ENCODE peak calls at places on chromosome 19, in eight cellular contexts. S, B, Y, A, F, D, O and T are unnamed samples.

GRCh38 chr19:5314012-5314906 is 26.4 kb downstream of the PTPRS start:
- DNase-seq in S (no peak), B (no peak), Y (peak), A (no peak), F (no peak), D (no peak), O (no peak), T (peak)

GRCh38 chr19:12891553-12892021 is 627 bp downstream of the GCDH start:
- DNase-seq in S (no peak), B (no peak), Y (no peak), A (no peak), F (no peak), D (no peak), O (no peak), T (peak)

GRCh38 chr19:3683405-3683865 is 16.8 kb downstream of the PIP5K1C start:
- DNase-seq in S (no peak), B (no peak), Y (no peak), A (no peak), F (no peak), D (peak), O (no peak), T (no peak)

GRCh38 chr19:38444026-38444425 is 10.5 kb downstream of the RYR1 start:
- DNase-seq in S (no peak), B (no peak), Y (no peak), A (no peak), F (no peak), D (no peak), O (no peak), T (no peak)

GRCh38 chr19:32404939-32405430 is 585 bp upstream of the DPY19L3 start:
- DNase-seq in S (no peak), B (no peak), Y (no peak), A (peak), F (no peak), D (peak), O (peak), T (no peak)

GRCh38 chr19:45175663-45176345 is 2.2 kb downstream of the TRAPPC6A start:
- DNase-seq in S (no peak), B (no peak), Y (no peak), A (no peak), F (no peak), D (no peak), O (no peak), T (no peak)

GRCh38 chr19:41892173-41892902 is 9.4 kb downstream of the ARHGEF1 start:
- DNase-seq in S (no peak), B (no peak), Y (no peak), A (no peak), F (no peak), D (no peak), O (no peak), T (no peak)

GRCh38 chr19:3225677-3226093 is 1.2 kb downstream of the CELF5 start:
- DNase-seq in S (no peak), B (no peak), Y (no peak), A (no peak), F (no peak), D (no peak), O (no peak), T (no peak)

GRCh38 chr19:35142531-35143230 is 374 bp upstream of the FXYD7 start:
- DNase-seq in S (no peak), B (peak), Y (peak), A (peak), F (peak), D (peak), O (no peak), T (peak)

DNA sequence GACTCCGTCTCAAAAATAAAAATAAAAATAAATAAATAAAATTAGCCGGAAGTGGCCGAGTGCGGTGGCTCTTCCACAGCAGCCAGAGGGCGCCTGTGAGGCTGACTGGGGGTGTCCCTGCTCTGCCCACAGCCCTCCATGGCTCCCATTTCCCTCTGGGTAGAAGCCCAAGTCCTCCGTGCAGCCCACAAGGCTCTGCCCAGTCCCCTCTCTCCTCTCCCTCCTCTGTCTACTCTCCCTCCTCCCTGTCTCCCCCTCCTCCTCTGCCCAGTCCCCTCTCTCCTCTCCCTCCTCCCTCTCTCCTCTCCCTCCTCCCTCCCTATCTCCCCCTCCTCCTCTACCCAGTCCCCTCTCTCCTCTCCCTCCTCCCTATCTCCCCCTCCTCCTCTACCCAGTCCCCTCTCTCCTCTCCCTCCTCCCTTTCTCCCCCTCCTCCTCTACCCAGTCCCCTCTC is 20.4 kb downstream of the MISP start:
- DNase-seq in S (peak), B (no peak), Y (peak), A (no peak), F (no peak), D (peak), O (no peak), T (peak)
- TF ChIP-seq CTCF in S (peak), B (peak), Y (peak), A (peak), F (peak), D (peak), O (peak), T (peak)

GRCh38 chr19:40502647-40503046 is 35.8 kb downstream of the SPTBN4 start:
- DNase-seq in S (peak), B (no peak), Y (peak), A (no peak), F (no peak), D (no peak), O (no peak), T (no peak)
- TF ChIP-seq CTCF in S (peak), B (peak), Y (peak), A (no peak), F (no peak), D (peak), O (no peak), T (no peak)

GRCh38 chr19:50803633-50804419 is 13.6 kb downstream of the ACP4 start:
- DNase-seq in S (no peak), B (no peak), Y (no peak), A (no peak), F (no peak), D (peak), O (no peak), T (no peak)

GRCh38 chr19:50798943-50799851 is 9.0 kb downstream of the ACP4 start:
- DNase-seq in S (no peak), B (no peak), Y (no peak), A (peak), F (no peak), D (no peak), O (no peak), T (no peak)

GRCh38 chr19:50808856-50809255 is 14.7 kb downstream of the KLK1 start:
- DNase-seq in S (no peak), B (no peak), Y (no peak), A (no peak), F (no peak), D (no peak), O (no peak), T (no peak)

GRCh38 chr19:50801107-50801506 is 10.9 kb downstream of the ACP4 start:
- DNase-seq in S (no peak), B (no peak), Y (no peak), A (no peak), F (no peak), D (no peak), O (no peak), T (no peak)

DNA sequence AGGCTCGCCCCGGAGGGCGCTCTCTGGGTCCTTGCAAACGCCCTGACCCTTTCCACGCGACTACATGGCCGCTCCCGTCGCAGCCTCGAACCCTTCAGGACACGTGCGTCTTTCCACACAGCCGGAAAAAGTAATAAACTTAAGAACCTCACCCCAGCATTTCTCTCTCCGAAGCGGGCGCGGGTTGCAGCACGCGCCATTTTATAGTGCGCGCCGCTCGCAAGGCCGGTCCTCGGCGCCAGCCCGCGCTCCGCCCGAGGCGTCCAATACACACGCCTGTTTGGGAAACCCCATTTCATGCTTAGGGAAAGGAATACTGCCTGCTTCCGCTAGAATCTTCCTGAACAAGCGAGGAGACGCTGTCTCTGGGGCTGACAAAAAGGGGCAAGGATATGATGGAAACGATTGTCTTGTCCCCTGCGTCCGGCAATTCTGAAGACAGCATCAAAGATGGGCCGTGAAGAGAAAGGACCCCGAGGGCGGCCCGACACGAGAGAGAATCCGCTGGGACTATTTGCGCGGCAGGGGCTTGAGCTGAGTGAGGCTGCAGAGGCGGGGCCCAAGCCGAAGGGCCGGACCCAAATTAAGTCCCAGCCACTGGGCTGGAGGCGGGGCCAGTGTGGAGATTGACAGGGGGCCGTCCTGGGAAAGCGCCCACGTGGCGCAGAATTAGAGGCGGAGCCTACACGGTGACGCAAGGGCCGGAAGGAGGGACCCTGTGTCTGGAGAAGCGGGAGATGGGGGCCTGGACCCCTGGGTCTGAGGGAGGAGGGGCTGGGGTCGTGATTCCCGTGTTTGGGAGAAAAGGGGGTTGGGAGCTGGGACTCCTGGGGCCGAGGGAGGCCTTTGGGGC is 14.4 kb downstream of the ACP4 start:
- DNase-seq in S (peak), B (peak), Y (peak), A (peak), F (peak), D (peak), O (peak), T (peak)
- TF ChIP-seq CTCF in S (no peak), B (no peak), Y (no peak), A (no peak), F (no peak), D (no peak), O (peak), T (no peak)

GRCh38 chr19:18059902-18060301 is 26.8 kb downstream of the IL12RB1 start:
- DNase-seq in S (no peak), B (no peak), Y (no peak), A (no peak), F (no peak), D (no peak), O (no peak), T (no peak)

GRCh38 chr19:18062043-18062442 is 24.7 kb downstream of the IL12RB1 start:
- DNase-seq in S (no peak), B (no peak), Y (no peak), A (no peak), F (no peak), D (no peak), O (no peak), T (no peak)

GRCh38 chr19:18060472-18060871 is 26.3 kb downstream of the IL12RB1 start:
- DNase-seq in S (no peak), B (no peak), Y (no peak), A (no peak), F (no peak), D (no peak), O (no peak), T (no peak)

GRCh38 chr19:18065173-18065495 is 21.6 kb downstream of the IL12RB1 start:
- DNase-seq in S (no peak), B (no peak), Y (no peak), A (no peak), F (no peak), D (no peak), O (no peak), T (no peak)

GRCh38 chr19:18063463-18063862 is 23.3 kb downstream of the IL12RB1 start:
- DNase-seq in S (no peak), B (peak), Y (peak), A (no peak), F (no peak), D (no peak), O (no peak), T (no peak)
- TF ChIP-seq CTCF in S (no peak), B (peak), Y (peak), A (no peak), F (no peak), D (no peak), O (no peak), T (no peak)

DNA sequence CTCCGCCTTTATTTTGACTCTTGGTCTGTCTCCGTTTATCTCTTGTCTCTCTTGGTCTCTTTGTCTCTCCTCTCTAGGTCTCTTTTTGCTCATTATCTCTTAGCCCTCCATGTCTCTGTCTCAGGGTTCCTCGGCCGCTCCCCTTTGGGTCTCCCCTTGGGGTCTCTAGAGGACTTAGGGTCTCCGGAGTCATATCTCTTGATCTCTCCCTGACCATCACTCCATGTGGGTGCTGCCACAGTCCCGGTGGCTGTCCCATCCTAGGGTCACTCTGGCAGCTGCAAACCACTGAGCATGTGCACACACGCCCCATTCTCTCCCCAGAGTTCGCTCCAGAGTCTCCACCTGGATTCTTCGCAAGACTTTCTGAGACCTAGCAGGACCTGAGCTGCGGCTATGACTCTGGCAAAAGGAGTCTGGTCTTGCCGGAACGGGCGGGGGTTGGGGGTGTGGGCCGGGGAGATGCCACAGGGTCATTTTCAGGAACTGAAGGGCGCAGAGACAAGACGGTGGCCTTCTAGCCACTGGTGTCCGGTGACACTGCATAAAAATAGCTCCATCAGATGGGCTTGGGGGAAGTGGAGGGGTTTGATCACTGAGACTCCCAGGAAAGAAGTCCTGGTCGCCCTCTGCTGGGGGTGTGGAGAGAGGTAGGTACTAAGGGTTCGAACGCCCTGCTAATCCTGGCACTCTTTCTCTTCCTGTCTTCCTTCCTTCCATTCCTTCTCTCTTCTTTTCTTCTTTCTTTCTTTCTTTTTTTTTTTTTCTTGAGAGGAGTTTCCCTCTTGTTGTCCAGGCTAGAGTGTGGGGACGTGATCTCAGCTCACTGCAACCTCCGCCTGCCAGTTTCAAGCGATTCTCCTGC is 1.2 kb upstream of the KCNA7 start:
- DNase-seq in S (no peak), B (no peak), Y (peak), A (no peak), F (no peak), D (no peak), O (no peak), T (peak)
- TF ChIP-seq CTCF in S (peak), B (peak), Y (peak), A (no peak), F (no peak), D (peak), O (no peak), T (no peak)

GRCh38 chr19:48006762-48007161 is 12.3 kb downstream of the ELSPBP1 start:
- DNase-seq in S (no peak), B (no peak), Y (peak), A (no peak), F (no peak), D (no peak), O (no peak), T (peak)
- TF ChIP-seq CTCF in S (peak), B (no peak), Y (peak), A (no peak), F (peak), D (no peak), O (no peak), T (peak)

DNA sequence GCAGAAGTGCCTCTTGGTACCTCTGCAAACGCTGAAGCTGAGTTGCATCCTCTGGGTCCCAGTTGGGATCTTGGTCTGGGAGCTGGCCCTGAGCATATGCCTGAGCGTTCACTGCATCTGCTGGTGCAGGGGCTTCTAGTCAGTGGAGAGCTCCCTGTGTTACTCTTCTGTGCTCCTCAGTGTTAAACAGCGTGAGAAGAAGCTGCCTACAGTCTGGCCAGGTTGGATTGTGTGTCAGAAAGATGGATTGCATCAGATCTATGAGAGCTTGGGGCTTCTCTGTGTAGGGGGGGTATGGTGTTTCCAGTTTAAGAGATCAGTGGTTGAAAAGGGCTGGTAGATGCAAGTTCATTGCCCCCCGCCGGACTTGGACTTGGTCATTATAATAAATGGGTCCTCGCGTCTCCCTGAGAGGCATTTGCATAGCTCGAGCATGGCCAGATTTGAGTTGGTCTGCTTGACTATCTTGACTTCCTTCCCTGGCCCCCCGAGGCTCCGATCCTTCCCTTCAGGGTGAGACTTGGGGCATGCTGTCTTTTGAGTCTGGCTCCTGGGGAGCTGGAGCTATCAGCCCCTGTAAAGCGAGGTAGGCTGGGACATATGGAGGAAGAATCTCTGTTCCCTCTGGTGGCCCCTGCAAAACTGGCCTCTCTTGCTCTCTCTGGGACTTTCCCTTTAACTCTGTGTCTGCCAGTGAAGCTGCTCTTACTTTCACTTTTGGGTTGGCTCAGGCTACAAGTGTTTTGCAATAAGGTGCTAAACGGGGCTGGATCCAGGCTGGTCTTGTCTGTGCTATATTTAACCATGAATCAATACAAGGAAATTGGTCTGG is 52.9 kb downstream of the OR10H4 start:
- DNase-seq in S (peak), B (no peak), Y (no peak), A (no peak), F (peak), D (peak), O (peak), T (peak)
- TF ChIP-seq CTCF in S (no peak), B (no peak), Y (no peak), A (no peak), F (no peak), D (no peak), O (no peak), T (no peak)

GRCh38 chr19:11587302-11587972 is 9.8 kb upstream of the ZNF627 start:
- DNase-seq in S (peak), B (peak), Y (peak), A (peak), F (peak), D (peak), O (peak), T (peak)

GRCh38 chr19:11594084-11594483 is 3.2 kb upstream of the ZNF627 start:
- DNase-seq in S (no peak), B (no peak), Y (no peak), A (no peak), F (no peak), D (no peak), O (no peak), T (no peak)

DNA sequence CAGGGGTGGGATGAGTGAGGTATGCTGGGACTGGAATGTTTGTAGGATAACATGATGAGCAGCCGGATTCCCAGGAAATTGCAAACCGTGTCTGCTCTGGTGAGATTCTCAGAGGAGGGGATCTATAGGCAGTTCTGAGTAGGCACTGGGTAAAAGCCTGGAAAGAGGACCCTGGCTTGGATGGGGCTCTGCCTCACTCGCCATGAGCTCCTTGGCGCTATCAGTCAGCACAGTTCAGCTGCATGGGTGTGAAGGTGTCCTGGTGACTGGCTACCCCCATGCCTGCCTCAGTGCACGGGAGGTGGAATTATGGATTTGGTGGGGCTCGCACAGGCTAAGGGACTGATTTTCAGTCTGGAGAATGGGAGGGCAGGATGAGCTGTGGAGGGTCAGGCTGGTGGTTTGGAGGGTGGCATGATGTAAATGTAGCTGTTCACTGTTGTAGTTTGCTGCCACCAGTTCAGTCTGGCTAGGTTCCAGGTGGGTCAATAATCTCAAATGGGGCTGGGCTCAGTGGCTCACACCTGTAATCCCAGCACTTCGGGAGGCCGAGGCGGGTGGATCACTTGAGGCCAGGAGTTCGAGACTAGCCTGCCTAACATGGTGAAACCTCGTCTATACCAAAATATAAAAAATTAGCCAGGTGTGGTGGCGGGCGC is 9.2 kb upstream of the ZNF627 start:
- DNase-seq in S (no peak), B (no peak), Y (no peak), A (no peak), F (no peak), D (no peak), O (no peak), T (no peak)
- TF ChIP-seq CTCF in S (peak), B (no peak), Y (no peak), A (no peak), F (peak), D (no peak), O (no peak), T (peak)

GRCh38 chr19:42942187-42942789 is 5.3 kb upstream of the PSG7 start:
- DNase-seq in S (no peak), B (no peak), Y (peak), A (no peak), F (no peak), D (peak), O (no peak), T (peak)
- TF ChIP-seq CTCF in S (peak), B (no peak), Y (peak), A (peak), F (no peak), D (peak), O (no peak), T (peak)

GRCh38 chr19:6925801-6926751 is 38.7 kb downstream of the ADGRE1 start:
- DNase-seq in S (no peak), B (no peak), Y (peak), A (no peak), F (no peak), D (no peak), O (no peak), T (peak)
- TF ChIP-seq CTCF in S (peak), B (no peak), Y (peak), A (peak), F (no peak), D (no peak), O (no peak), T (no peak)